ENCODE peak calls at places on chromosomes 7 and 10, in nine cellular contexts. One of them, this sample, is unnamed.

GRCh38 chr7:13990984-13991790 is 1.7 kb upstream of the ETV1 start:
- DNase-seq in A549: peak; percentile 87
- DNase-seq in transverse colon: peak; percentile 92
- DNase-seq in tibial nerve: peak; percentile 99
- DNase-seq in SK-N-SH: peak; percentile 92
- DNase-seq in esophagus muscularis mucosa: peak; percentile 99
- DNase-seq in HepG2: peak; percentile 24
- DNase-seq in H1: peak; percentile 97
- DNase-seq in sigmoid colon: peak; percentile 98
- DNase-seq in this sample: peak; percentile 91

GRCh38 chr7:88546808-88547207 is 212.7 kb upstream of the ZNF804B start:
- DNase-seq in A549: peak; percentile 5
- DNase-seq in transverse colon: no peak
- DNase-seq in tibial nerve: peak; percentile 12
- DNase-seq in SK-N-SH: peak; percentile 14
- DNase-seq in esophagus muscularis mucosa: no peak
- DNase-seq in HepG2: peak; percentile 58
- DNase-seq in H1: peak; percentile 17
- DNase-seq in sigmoid colon: no peak
- DNase-seq in this sample: no peak

GRCh38 chr10:109957092-109957797 is 33.9 kb upstream of the XPNPEP1 start:
- DNase-seq in A549: no peak
- DNase-seq in transverse colon: no peak
- DNase-seq in tibial nerve: no peak
- DNase-seq in SK-N-SH: no peak
- DNase-seq in esophagus muscularis mucosa: no peak
- DNase-seq in HepG2: no peak
- DNase-seq in H1: no peak
- DNase-seq in sigmoid colon: no peak
- DNase-seq in this sample: peak; percentile 72

GRCh38 chr7:80488851-80489370 is 23.0 kb downstream of the GNAT3 start:
- DNase-seq in A549: no peak
- DNase-seq in transverse colon: no peak
- DNase-seq in tibial nerve: no peak
- DNase-seq in SK-N-SH: no peak
- DNase-seq in esophagus muscularis mucosa: no peak
- DNase-seq in HepG2: no peak
- DNase-seq in H1: no peak
- DNase-seq in sigmoid colon: no peak
- DNase-seq in this sample: no peak

GRCh38 chr10:98262571-98262970 is 5.4 kb downstream of the LOXL4 start:
- DNase-seq in A549: no peak
- DNase-seq in transverse colon: no peak
- DNase-seq in tibial nerve: no peak
- DNase-seq in SK-N-SH: peak; percentile 48
- DNase-seq in esophagus muscularis mucosa: peak; percentile 90
- DNase-seq in HepG2: no peak
- DNase-seq in H1: peak; percentile 34
- DNase-seq in sigmoid colon: no peak
- DNase-seq in this sample: peak; percentile 39

GRCh38 chr10:74150151-74151056 is at the start of gene AP3M1:
- DNase-seq in A549: peak; percentile 89
- DNase-seq in transverse colon: peak; percentile 84
- DNase-seq in tibial nerve: peak; percentile 82
- DNase-seq in SK-N-SH: peak; percentile 83
- DNase-seq in esophagus muscularis mucosa: peak; percentile 94
- DNase-seq in HepG2: no peak
- DNase-seq in H1: peak; percentile 81
- DNase-seq in sigmoid colon: peak; percentile 91
- DNase-seq in this sample: peak; percentile 85

GRCh38 chr10:130240409-130240808 is 104.2 kb downstream of the GLRX3 start:
- DNase-seq in A549: no peak
- DNase-seq in transverse colon: no peak
- DNase-seq in tibial nerve: no peak
- DNase-seq in SK-N-SH: no peak
- DNase-seq in esophagus muscularis mucosa: no peak
- DNase-seq in HepG2: no peak
- DNase-seq in H1: no peak
- DNase-seq in sigmoid colon: no peak
- DNase-seq in this sample: no peak

GRCh38 chr7:23469961-23470250 is 385 bp downstream of the IGF2BP3 start:
- DNase-seq in A549: no peak
- DNase-seq in transverse colon: no peak
- DNase-seq in tibial nerve: no peak
- DNase-seq in SK-N-SH: no peak
- DNase-seq in esophagus muscularis mucosa: no peak
- DNase-seq in HepG2: no peak
- DNase-seq in H1: no peak
- DNase-seq in sigmoid colon: no peak
- DNase-seq in this sample: no peak

GRCh38 chr10:71864861-71865473 is 13.9 kb upstream of the PSAP start:
- DNase-seq in A549: no peak
- DNase-seq in transverse colon: no peak
- DNase-seq in tibial nerve: no peak
- DNase-seq in SK-N-SH: no peak
- DNase-seq in esophagus muscularis mucosa: no peak
- DNase-seq in HepG2: no peak
- DNase-seq in H1: no peak
- DNase-seq in sigmoid colon: no peak
- DNase-seq in this sample: no peak

GRCh38 chr10:97612386-97612785 is 20.9 kb downstream of the MORN4 start:
- DNase-seq in A549: peak; percentile 85
- DNase-seq in transverse colon: no peak
- DNase-seq in tibial nerve: peak; percentile 17
- DNase-seq in SK-N-SH: peak; percentile 45
- DNase-seq in esophagus muscularis mucosa: no peak
- DNase-seq in HepG2: peak; percentile 45
- DNase-seq in H1: peak; percentile 27
- DNase-seq in sigmoid colon: no peak
- DNase-seq in this sample: no peak

GRCh38 chr10:55398463-55398862 is 597.4 kb upstream of the PCDH15 start:
- DNase-seq in A549: no peak
- DNase-seq in transverse colon: no peak
- DNase-seq in tibial nerve: no peak
- DNase-seq in SK-N-SH: no peak
- DNase-seq in esophagus muscularis mucosa: no peak
- DNase-seq in HepG2: no peak
- DNase-seq in H1: no peak
- DNase-seq in sigmoid colon: no peak
- DNase-seq in this sample: no peak

GRCh38 chr10:122495406-122496340 is 34.3 kb downstream of the HTRA1 start:
- DNase-seq in A549: no peak
- DNase-seq in transverse colon: no peak
- DNase-seq in tibial nerve: peak; percentile 65
- DNase-seq in SK-N-SH: no peak
- DNase-seq in esophagus muscularis mucosa: no peak
- DNase-seq in HepG2: no peak
- DNase-seq in H1: no peak
- DNase-seq in sigmoid colon: no peak
- DNase-seq in this sample: no peak

GRCh38 chr7:3915337-3915865 is 614.3 kb downstream of the SDK1 start:
- DNase-seq in A549: no peak
- DNase-seq in transverse colon: no peak
- DNase-seq in tibial nerve: no peak
- DNase-seq in SK-N-SH: no peak
- DNase-seq in esophagus muscularis mucosa: no peak
- DNase-seq in HepG2: no peak
- DNase-seq in H1: no peak
- DNase-seq in sigmoid colon: no peak
- DNase-seq in this sample: no peak

DNA sequence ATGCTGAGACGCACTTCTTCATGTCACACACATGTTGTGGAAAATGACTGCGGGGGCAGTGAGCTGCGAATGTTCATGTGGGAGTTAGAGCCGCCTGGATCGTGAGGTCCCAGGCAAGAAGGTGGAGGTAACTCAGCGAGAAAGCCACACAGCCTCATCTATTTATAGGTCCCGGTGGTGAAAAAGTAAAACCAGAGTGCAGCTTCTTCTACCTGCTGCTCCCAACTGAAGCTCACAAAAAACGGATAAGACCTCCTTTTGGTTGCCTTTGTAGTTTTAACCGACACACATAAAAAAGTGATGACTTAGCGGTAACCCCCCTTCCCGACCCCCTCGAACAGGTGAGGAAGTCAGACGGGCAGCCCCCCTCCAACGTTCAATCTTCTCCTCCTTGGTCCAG is 276.9 kb downstream of the GATA3 start:
- DNase-seq in A549: no peak
- DNase-seq in transverse colon: no peak
- DNase-seq in tibial nerve: no peak
- DNase-seq in SK-N-SH: no peak
- DNase-seq in esophagus muscularis mucosa: no peak
- DNase-seq in HepG2: no peak
- DNase-seq in H1: no peak
- DNase-seq in sigmoid colon: no peak
- DNase-seq in this sample: no peak
- TF ChIP-seq EP300 in A549: no peak
- TF ChIP-seq EP300 in transverse colon: no peak
- TF ChIP-seq EP300 in tibial nerve: no peak
- TF ChIP-seq EP300 in SK-N-SH: no peak
- TF ChIP-seq EP300 in esophagus muscularis mucosa: no peak
- TF ChIP-seq EP300 in HepG2: no peak
- TF ChIP-seq EP300 in H1: no peak
- TF ChIP-seq EP300 in sigmoid colon: no peak
- TF ChIP-seq EP300 in this sample: no peak

GRCh38 chr10:48800283-48800675 is 115.6 kb downstream of the WDFY4 start:
- DNase-seq in A549: no peak
- DNase-seq in transverse colon: no peak
- DNase-seq in tibial nerve: no peak
- DNase-seq in SK-N-SH: no peak
- DNase-seq in esophagus muscularis mucosa: peak; percentile 86
- DNase-seq in HepG2: no peak
- DNase-seq in H1: no peak
- DNase-seq in sigmoid colon: no peak
- DNase-seq in this sample: no peak
- TF ChIP-seq EP300 in A549: no peak
- TF ChIP-seq EP300 in transverse colon: no peak
- TF ChIP-seq EP300 in tibial nerve: peak; percentile 17
- TF ChIP-seq EP300 in SK-N-SH: no peak
- TF ChIP-seq EP300 in esophagus muscularis mucosa: no peak
- TF ChIP-seq EP300 in HepG2: no peak
- TF ChIP-seq EP300 in H1: no peak
- TF ChIP-seq EP300 in sigmoid colon: no peak
- TF ChIP-seq EP300 in this sample: no peak

GRCh38 chr10:119688033-119688508 is 36.9 kb downstream of the BAG3 start:
- DNase-seq in A549: no peak
- DNase-seq in transverse colon: no peak
- DNase-seq in tibial nerve: no peak
- DNase-seq in SK-N-SH: no peak
- DNase-seq in esophagus muscularis mucosa: no peak
- DNase-seq in HepG2: peak; percentile 54
- DNase-seq in H1: peak; percentile 13
- DNase-seq in sigmoid colon: no peak
- DNase-seq in this sample: no peak

GRCh38 chr10:119687192-119688032 is 36.2 kb downstream of the BAG3 start:
- DNase-seq in A549: no peak
- DNase-seq in transverse colon: no peak
- DNase-seq in tibial nerve: no peak
- DNase-seq in SK-N-SH: no peak
- DNase-seq in esophagus muscularis mucosa: no peak
- DNase-seq in HepG2: peak; percentile 65
- DNase-seq in H1: peak; percentile 94
- DNase-seq in sigmoid colon: no peak
- DNase-seq in this sample: no peak

GRCh38 chr10:119691726-119692125 is 34.1 kb upstream of the INPP5F start:
- DNase-seq in A549: no peak
- DNase-seq in transverse colon: no peak
- DNase-seq in tibial nerve: no peak
- DNase-seq in SK-N-SH: no peak
- DNase-seq in esophagus muscularis mucosa: no peak
- DNase-seq in HepG2: no peak
- DNase-seq in H1: no peak
- DNase-seq in sigmoid colon: no peak
- DNase-seq in this sample: no peak

GRCh38 chr10:119689016-119689564 is 36.8 kb upstream of the INPP5F start:
- DNase-seq in A549: no peak
- DNase-seq in transverse colon: no peak
- DNase-seq in tibial nerve: no peak
- DNase-seq in SK-N-SH: no peak
- DNase-seq in esophagus muscularis mucosa: no peak
- DNase-seq in HepG2: no peak
- DNase-seq in H1: no peak
- DNase-seq in sigmoid colon: no peak
- DNase-seq in this sample: no peak

DNA sequence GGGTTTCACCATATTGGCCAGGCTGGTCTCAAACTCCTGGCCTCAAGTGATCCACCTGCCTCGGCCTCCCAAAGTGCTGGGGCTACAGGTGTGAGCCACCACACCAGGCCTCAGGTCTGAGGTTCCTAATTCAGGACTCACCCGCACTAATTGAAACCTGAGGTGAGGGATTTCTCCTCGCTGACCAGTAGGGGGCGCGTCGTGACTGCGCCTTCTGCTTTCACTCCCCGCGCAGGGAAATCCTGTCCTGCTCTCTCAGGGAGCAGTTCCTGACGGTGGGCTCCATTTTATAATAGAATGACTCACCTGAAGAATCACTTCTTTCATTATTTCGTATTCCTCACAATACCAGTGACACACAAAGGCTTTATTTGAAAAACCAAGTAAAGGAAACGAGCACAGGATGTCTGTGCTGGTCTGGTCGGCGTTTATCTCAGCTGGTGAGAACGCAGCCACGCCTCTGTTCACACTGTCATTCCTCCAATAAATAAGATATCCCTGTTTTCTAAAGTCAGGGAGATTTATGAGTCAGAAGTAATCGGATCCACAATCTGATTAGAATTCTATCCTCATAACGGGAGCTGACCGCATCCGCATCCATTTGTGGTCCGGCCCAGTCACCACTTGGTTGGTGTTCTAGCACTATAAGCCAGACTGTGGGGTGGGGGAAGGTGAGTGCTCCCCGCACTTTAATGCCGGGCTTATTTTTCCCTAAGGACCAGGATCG is 35.4 kb downstream of the BAG3 start:
- DNase-seq in A549: peak; percentile 81
- DNase-seq in transverse colon: peak; percentile 82
- DNase-seq in tibial nerve: peak; percentile 41
- DNase-seq in SK-N-SH: peak; percentile 81
- DNase-seq in esophagus muscularis mucosa: no peak
- DNase-seq in HepG2: peak; percentile 70
- DNase-seq in H1: peak; percentile 36
- DNase-seq in sigmoid colon: peak; percentile 90
- DNase-seq in this sample: peak; percentile 78
- TF ChIP-seq EP300 in A549: no peak
- TF ChIP-seq EP300 in transverse colon: no peak
- TF ChIP-seq EP300 in tibial nerve: no peak
- TF ChIP-seq EP300 in SK-N-SH: peak; percentile 7
- TF ChIP-seq EP300 in esophagus muscularis mucosa: no peak
- TF ChIP-seq EP300 in HepG2: no peak
- TF ChIP-seq EP300 in H1: no peak
- TF ChIP-seq EP300 in sigmoid colon: no peak
- TF ChIP-seq EP300 in this sample: no peak

DNA sequence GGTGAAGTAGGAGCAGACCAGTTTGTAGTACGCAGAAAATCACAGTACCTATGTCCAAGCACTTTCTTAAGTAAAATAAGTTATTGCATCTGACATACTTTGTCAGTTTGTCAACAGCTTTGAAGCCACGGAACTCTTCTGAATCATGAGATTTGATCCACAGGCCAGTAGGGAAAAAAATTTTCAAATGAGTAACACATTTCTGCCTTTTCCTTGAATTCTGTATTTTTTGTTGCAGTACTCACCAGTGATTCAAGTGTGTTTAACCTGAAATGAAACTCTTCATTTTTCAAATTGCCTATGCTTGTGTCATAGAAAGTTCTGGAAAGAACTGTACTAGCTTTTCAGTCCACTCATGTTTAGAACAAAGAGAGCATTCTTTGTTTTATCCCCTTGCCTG is 337.7 kb downstream of the GATA3 start:
- DNase-seq in A549: no peak
- DNase-seq in transverse colon: no peak
- DNase-seq in tibial nerve: no peak
- DNase-seq in SK-N-SH: no peak
- DNase-seq in esophagus muscularis mucosa: no peak
- DNase-seq in HepG2: no peak
- DNase-seq in H1: no peak
- DNase-seq in sigmoid colon: no peak
- DNase-seq in this sample: no peak
- TF ChIP-seq EP300 in A549: no peak
- TF ChIP-seq EP300 in transverse colon: no peak
- TF ChIP-seq EP300 in tibial nerve: no peak
- TF ChIP-seq EP300 in SK-N-SH: no peak
- TF ChIP-seq EP300 in esophagus muscularis mucosa: no peak
- TF ChIP-seq EP300 in HepG2: no peak
- TF ChIP-seq EP300 in H1: no peak
- TF ChIP-seq EP300 in sigmoid colon: no peak
- TF ChIP-seq EP300 in this sample: no peak